ENCODE peak calls at places on chromosome 4, in six cellular contexts. E is PC-3, C is hepatocyte, R is GM23338, J is mammary epithelial cell, M is PC-9. B is an unnamed sample. For H4K20me1 and H3K4me1, the result is how much of the 10 kb centered on the place peaks cover.

GRCh38 chr4:57249083-57249482 is 138.9 kb upstream of the IGFBP7 start:
- DNase-seq in E (peak), C (no peak), R (no peak), J (peak), M (no peak), B (no peak)

GRCh38 chr4:19791422-19792113 is 460.1 kb upstream of the SLIT2 start:
- DNase-seq in E (peak), C (no peak), R (peak), J (no peak), M (no peak), B (peak)

GRCh38 chr4:65845169-65845568 is 174.9 kb upstream of the EPHA5 start:
- DNase-seq in E (no peak), C (no peak), R (no peak), J (no peak), M (no peak), B (no peak)

GRCh38 chr4:139754913-139755312 is 89.3 kb downstream of the MGST2 start:
- DNase-seq in E (no peak), C (no peak), R (no peak), J (no peak), M (no peak), B (no peak)

GRCh38 chr4:51930557-51930956 is 87.6 kb downstream of the DCUN1D4 start:
- DNase-seq in E (no peak), C (no peak), R (no peak), J (no peak), M (no peak), B (peak)

GRCh38 chr4:104896623-104897296 is 249.9 kb upstream of the TET2 start:
- DNase-seq in E (no peak), C (no peak), R (no peak), J (peak), M (no peak), B (no peak)

GRCh38 chr4:153084939-153085630 is 119.2 kb upstream of the TRIM2 start:
- DNase-seq in E (peak), C (peak), R (peak), J (peak), M (peak), B (peak)

GRCh38 chr4:76748649-76749048 is 149.3 kb downstream of the SOWAHB start:
- DNase-seq in E (peak), C (peak), R (peak), J (no peak), M (peak), B (no peak)

GRCh38 chr4:108762559-108763225 is at the start of gene ETNPPL:
- DNase-seq in E (peak), C (peak), R (peak), J (peak), M (no peak), B (no peak)

GRCh38 chr4:93912146-93912545 is 83.6 kb downstream of the ATOH1 start:
- DNase-seq in E (no peak), C (no peak), R (no peak), J (no peak), M (no peak), B (no peak)

GRCh38 chr4:123246085-123246484 is 150.5 kb upstream of the SPRY1 start:
- DNase-seq in E (no peak), C (no peak), R (no peak), J (no peak), M (no peak), B (no peak)

GRCh38 chr4:127503111-127503510 is 129.6 kb upstream of the INTU start:
- DNase-seq in E (no peak), C (no peak), R (peak), J (no peak), M (no peak), B (no peak)

GRCh38 chr4:113382704-113383103 is 333.3 kb downstream of the ANK2 start:
- DNase-seq in E (no peak), C (no peak), R (no peak), J (no peak), M (no peak), B (no peak)

GRCh38 chr4:113684534-113685091 is 76.9 kb downstream of the CAMK2D start:
- DNase-seq in E (peak), C (peak), R (peak), J (no peak), M (no peak), B (peak)

GRCh38 chr4:180827193-180827592 is 1416.0 kb upstream of the TENM3 start:
- DNase-seq in E (peak), C (peak), R (peak), J (no peak), M (no peak), B (peak)

GRCh38 chr4:23680616-23681518 is 209.0 kb downstream of the PPARGC1A start:
- DNase-seq in E (no peak), C (no peak), R (no peak), J (no peak), M (no peak), B (no peak)

GRCh38 chr4:139525414-139525813 is 30.6 kb downstream of the SETD7 start:
- DNase-seq in E (no peak), C (no peak), R (no peak), J (no peak), M (no peak), B (no peak)

GRCh38 chr4:143178923-143179322 is 5.8 kb upstream of the USP38 start:
- DNase-seq in E (peak), C (no peak), R (peak), J (peak), M (no peak), B (no peak)

GRCh38 chr4:183429489-183429888 is 14.9 kb upstream of the CDKN2AIP start:
- DNase-seq in E (no peak), C (no peak), R (no peak), J (no peak), M (no peak), B (no peak)

GRCh38 chr4:56511098-56511497 is 5.5 kb downstream of the ARL9 start:
- DNase-seq in E (no peak), C (peak), R (no peak), J (no peak), M (no peak), B (no peak)

GRCh38 chr4:159946983-159947645 is 844.2 kb downstream of the RAPGEF2 start:
- DNase-seq in E (peak), C (peak), R (peak), J (peak), M (peak), B (peak)

GRCh38 chr4:158121203-158121586 is 51.6 kb downstream of the GASK1B start:
- DNase-seq in E (no peak), C (peak), R (no peak), J (peak), M (no peak), B (peak)

GRCh38 chr4:48235050-48235449 is 34.6 kb downstream of the TEC start:
- DNase-seq in E (no peak), C (no peak), R (no peak), J (no peak), M (no peak), B (no peak)

GRCh38 chr4:65242156-65242846 is 428.0 kb downstream of the EPHA5 start:
- DNase-seq in E (no peak), C (no peak), R (no peak), J (no peak), M (peak), B (no peak)

GRCh38 chr4:138055890-138056289 is 186.3 kb downstream of the SLC7A11 start:
- DNase-seq in E (peak), C (no peak), R (no peak), J (peak), M (no peak), B (peak)

DNA sequence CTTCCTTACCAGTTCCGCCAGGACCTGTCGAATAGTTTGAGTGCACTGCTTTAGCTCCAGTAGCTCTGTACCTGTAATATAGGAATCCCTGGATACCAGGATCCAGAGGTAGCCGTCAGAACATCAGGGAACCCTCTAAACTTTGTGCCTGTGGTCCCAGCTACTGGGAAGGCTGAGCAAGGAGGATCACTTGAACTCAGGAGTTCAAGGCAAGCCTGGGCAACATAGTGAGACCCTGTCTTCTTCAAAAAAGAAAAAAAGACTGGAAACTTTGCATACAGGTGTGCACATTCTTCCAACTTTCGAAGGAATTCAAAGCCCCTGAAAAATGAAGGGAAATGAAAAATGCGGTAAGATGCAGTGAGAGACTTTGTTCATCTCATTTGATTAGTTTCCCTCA is 32.6 kb upstream of the FAM193A start:
- DNase-seq in E (no peak), C (no peak), R (no peak), J (no peak), M (no peak), B (no peak)
- H4K20me1 ChIP-seq in E (under half), C (under half), R (under half), J (under half), M (under half), B (under half)

GRCh38 chr4:118753685-118754084 is 68.5 kb downstream of the METTL14 start:
- DNase-seq in E (no peak), C (no peak), R (no peak), J (no peak), M (no peak), B (no peak)
- H3K4me2 ChIP-seq in E (no peak), C (no peak), R (no peak), J (no peak), M (no peak), B (no peak)

GRCh38 chr4:177945235-177945634 is 503.0 kb upstream of the AGA start:
- DNase-seq in E (no peak), C (no peak), R (no peak), J (no peak), M (no peak), B (no peak)

GRCh38 chr4:177951026-177951425 is 508.8 kb upstream of the AGA start:
- DNase-seq in E (no peak), C (no peak), R (no peak), J (no peak), M (no peak), B (no peak)

GRCh38 chr4:177952723-177953122 is 510.5 kb upstream of the AGA start:
- DNase-seq in E (no peak), C (no peak), R (no peak), J (no peak), M (no peak), B (no peak)

DNA sequence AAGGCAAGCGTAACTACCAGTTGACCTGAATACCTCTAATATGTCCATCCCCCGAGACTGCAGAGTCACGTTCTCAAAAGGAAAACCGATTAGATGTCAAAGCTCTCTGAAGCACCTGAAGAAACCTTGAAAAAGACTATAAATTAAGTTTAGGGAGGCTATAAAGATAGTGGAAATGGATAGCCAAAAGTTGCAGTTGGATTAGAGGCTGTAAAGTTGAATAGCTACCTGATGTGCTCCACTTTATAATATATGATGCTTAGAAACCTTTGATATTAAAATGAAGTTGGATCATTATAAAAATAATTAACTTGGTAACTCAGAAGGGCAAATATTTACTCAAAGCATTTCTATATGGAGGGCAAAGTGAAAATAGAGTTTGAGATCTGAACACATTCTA is 506.6 kb upstream of the AGA start:
- DNase-seq in E (no peak), C (no peak), R (no peak), J (no peak), M (no peak), B (no peak)
- H3K4me1 ChIP-seq in E (under half), C (under half), R (under half), J (under half), M (under half), B (under half)

DNA sequence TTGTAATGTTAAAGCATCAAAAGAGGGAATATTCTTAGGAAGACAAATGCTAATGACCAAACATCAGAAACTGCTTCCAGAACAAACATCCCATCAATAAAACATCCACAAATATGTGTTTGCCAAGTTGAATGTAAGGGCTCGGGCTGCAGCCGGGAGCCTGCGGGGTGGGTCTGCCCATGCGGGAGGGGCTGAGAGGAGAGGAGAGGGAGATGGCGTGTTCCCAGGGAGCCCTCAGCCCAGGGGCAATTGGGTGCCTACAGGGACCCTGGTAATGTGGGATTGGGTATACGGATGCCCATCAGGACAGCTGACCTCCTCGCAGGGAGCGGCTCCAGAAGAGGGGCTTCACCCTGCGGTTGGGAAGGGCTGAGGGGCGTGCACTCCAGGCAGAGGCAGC is 38.4 kb upstream of the PSAPL1 start:
- DNase-seq in E (no peak), C (no peak), R (no peak), J (no peak), M (no peak), B (no peak)
- H4K20me1 ChIP-seq in E (under half), C (under half), R (under half), J (under half), M (under half), B (under half)